ENCODE peak calls at places on chromosomes 12 and 14, in four cellular contexts. O is effector memory CD4-positive, alpha-beta T cell; X is HCT116; C is foreskin fibroblast. T is an unnamed sample.
A peak's percentile ranks its signal among the peaks of the same experiment; 100 is the strongest.

GRCh38 chr12:22709292-22709691 is 84.3 kb downstream of the ETNK1 start:
- DNase-seq in O (no peak), X (peak; percentile 26), C (no peak), T (peak; percentile 35)

GRCh38 chr12:57238854-57239554 is 9.5 kb downstream of the SHMT2 start:
- DNase-seq in O (peak; percentile 80), X (peak; percentile 58), C (peak; percentile 81), T (peak; percentile 59)

GRCh38 chr12:48037267-48037915 is 33.1 kb upstream of the COL2A1 start:
- DNase-seq in O (no peak), X (no peak), C (peak; percentile 6), T (no peak)

GRCh38 chr12:93793983-93794382 is 116.8 kb downstream of the CRADD start:
- DNase-seq in O (no peak), X (no peak), C (peak; percentile 89), T (no peak)

GRCh38 chr14:75450381-75451276 is 22.8 kb downstream of the JDP2 start:
- DNase-seq in O (no peak), X (no peak), C (no peak), T (peak; percentile 78)

GRCh38 chr12:89225401-89225800 is 126.9 kb downstream of the DUSP6 start:
- DNase-seq in O (peak; percentile 32), X (peak; percentile 81), C (peak; percentile 57), T (peak; percentile 96)

GRCh38 chr14:88198441-88198840 is 124.6 kb downstream of the KCNK10 start:
- DNase-seq in O (no peak), X (no peak), C (no peak), T (no peak)

GRCh38 chr12:103519632-103520031 is 23.9 kb upstream of the C12orf42 start:
- DNase-seq in O (no peak), X (no peak), C (no peak), T (no peak)

GRCh38 chr14:32703246-32703645 is 235.4 kb upstream of the NPAS3 start:
- DNase-seq in O (no peak), X (no peak), C (no peak), T (no peak)

GRCh38 chr12:52022841-52023181 is 16.1 kb downstream of the TAMALIN start:
- DNase-seq in O (no peak), X (no peak), C (no peak), T (no peak)

GRCh38 chr12:12686925-12687324 is 9.1 kb downstream of the GPR19 start:
- DNase-seq in O (no peak), X (no peak), C (no peak), T (no peak)

GRCh38 chr12:88993655-88994054 is 358.6 kb downstream of the DUSP6 start:
- DNase-seq in O (no peak), X (peak; percentile 63), C (peak; percentile 40), T (peak; percentile 76)

GRCh38 chr12:106170285-106170684 is 31.5 kb upstream of the NUAK1 start:
- DNase-seq in O (no peak), X (no peak), C (peak; percentile 69), T (peak; percentile 57)

GRCh38 chr12:95368931-95369330 is 105.0 kb upstream of the METAP2 start:
- DNase-seq in O (no peak), X (no peak), C (no peak), T (no peak)

GRCh38 chr14:51523243-51523642 is 128.5 kb upstream of the FRMD6 start:
- DNase-seq in O (no peak), X (no peak), C (no peak), T (no peak)

GRCh38 chr14:23009939-23010718 is at the start of gene C14orf93:
- DNase-seq in O (peak; percentile 71), X (no peak), C (peak; percentile 65), T (peak; percentile 36)

DNA sequence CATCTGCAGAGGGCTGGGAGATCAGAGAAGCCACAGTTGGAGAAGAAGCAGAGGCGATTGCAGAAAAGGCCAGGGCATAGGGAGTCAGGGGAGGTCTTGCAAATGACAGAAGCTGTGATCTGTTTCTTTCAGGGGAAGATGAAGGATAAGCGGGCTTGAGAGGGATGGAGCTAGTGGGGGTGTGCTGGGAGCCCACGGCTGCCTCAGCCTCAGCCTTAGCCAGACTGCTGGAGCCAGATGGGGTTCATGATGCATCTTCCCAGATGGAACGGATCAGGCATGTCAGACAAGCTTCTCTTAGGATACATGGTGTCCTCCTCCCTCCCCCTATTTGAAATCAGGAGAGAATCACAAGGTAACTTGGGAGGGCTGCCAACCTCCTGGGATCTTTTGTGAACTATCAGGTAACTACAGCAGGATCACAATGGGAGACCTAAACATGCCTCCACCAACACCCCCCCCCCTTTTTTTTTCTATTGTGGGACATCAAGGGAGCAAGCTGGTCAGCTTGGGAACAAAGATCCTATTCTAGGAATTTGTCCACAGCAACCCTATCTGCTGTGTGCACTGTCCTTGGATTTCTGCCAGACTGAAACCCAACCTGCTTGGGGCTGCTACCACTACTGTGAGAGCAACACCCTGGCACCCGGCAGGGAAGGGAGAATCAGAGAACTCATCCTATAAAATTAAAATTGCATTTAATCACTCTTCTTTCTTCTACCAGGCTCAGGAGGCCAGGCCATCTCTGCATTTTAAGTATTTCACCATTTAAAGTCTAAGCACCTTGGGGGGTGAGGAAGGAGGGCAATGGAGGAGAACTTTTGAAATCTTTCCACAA is 10.7 kb upstream of the ATP2A2 start:
- DNase-seq in O (no peak), X (no peak), C (peak; percentile 54), T (peak; percentile 50)
- H3K4me3 ChIP-seq in O (no peak overlapping the region), X (peak overlapping the region; percentile 50), C (no peak overlapping the region), T (no peak overlapping the region)

GRCh38 chr12:54415223-54415929 is 3.7 kb downstream of the ITGA5 start:
- DNase-seq in O (no peak), X (no peak), C (no peak), T (no peak)
- H3K4me3 ChIP-seq in O (no peak overlapping the region), X (no peak overlapping the region), C (no peak overlapping the region), T (no peak overlapping the region)

DNA sequence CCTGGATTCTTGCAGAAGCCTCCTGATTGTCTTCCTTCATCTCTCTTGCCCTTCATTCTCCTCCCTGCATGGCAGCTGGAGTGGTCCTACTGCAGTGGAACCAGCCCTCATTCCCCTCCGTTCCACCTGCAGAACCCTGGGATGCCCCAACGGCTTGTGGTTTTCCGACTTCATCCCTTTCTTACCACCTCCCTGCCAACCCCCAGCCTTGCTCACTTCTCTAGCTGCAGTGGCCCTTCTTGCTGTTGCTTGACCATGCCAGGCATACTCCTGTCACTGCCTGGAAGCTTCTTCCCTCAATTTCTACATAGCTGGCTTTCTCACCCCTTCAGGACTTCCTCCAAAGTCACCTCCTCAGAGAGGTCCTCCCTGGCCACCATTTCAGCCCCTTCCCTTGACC is 123.3 kb downstream of the BEGAIN start:
- DNase-seq in O (no peak), X (no peak), C (no peak), T (no peak)
- H3K4me3 ChIP-seq in O (no peak overlapping the region), X (no peak overlapping the region), C (no peak overlapping the region), T (no peak overlapping the region)

GRCh38 chr12:117360222-117360550 is 1.2 kb downstream of the NOS1 start:
- DNase-seq in O (no peak), X (no peak), C (no peak), T (no peak)

GRCh38 chr12:117359029-117359845 is 2.2 kb downstream of the NOS1 start:
- DNase-seq in O (no peak), X (no peak), C (no peak), T (no peak)

GRCh38 chr12:117361905-117362304 is 479 bp upstream of the NOS1 start:
- DNase-seq in O (no peak), X (no peak), C (no peak), T (no peak)

GRCh38 chr12:117361312-117361670 is at the start of gene NOS1:
- DNase-seq in O (no peak), X (no peak), C (no peak), T (no peak)

DNA sequence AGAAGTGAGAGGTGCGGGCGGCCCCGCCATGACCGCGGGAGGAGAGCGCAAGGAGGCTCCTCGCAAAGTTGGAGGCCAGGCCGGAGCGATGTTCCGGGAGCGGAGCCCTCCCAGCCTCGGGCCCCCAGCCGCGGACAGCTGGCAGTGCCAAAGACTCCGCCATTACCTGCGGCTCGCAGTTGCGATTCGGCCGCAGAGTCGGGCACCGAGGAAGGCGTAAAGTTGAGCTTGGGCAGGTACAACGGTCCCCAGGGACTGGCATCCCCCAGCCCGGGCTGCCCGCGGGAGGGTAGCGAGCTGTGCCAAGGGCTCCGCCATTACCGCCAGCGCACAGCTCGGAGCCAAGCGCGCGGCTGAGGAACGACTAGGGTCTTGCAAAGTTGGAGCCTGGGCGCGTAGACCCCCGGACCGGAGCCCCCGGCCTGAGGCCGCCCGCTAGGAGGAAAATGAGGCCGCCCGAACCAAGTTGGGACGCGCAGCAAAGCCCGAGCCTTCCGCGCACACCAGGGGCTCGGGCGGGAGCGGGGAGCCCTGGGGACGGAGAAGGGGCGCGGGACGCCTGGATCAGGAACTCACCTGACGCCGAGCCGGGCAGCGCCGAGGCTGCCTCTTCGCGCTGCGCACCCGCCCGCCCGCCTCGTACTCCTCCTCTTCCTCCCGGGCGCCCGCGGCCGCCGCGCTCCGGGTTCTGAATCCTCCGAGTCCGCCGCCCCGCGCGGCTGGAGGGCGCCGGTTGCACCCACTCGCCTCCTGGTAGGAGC is 695 bp downstream of the NOS1 start:
- DNase-seq in O (no peak), X (no peak), C (no peak), T (no peak)
- H3K4me3 ChIP-seq in O (no peak overlapping the region), X (no peak overlapping the region), C (no peak overlapping the region), T (peak overlapping the region; percentile 6)

DNA sequence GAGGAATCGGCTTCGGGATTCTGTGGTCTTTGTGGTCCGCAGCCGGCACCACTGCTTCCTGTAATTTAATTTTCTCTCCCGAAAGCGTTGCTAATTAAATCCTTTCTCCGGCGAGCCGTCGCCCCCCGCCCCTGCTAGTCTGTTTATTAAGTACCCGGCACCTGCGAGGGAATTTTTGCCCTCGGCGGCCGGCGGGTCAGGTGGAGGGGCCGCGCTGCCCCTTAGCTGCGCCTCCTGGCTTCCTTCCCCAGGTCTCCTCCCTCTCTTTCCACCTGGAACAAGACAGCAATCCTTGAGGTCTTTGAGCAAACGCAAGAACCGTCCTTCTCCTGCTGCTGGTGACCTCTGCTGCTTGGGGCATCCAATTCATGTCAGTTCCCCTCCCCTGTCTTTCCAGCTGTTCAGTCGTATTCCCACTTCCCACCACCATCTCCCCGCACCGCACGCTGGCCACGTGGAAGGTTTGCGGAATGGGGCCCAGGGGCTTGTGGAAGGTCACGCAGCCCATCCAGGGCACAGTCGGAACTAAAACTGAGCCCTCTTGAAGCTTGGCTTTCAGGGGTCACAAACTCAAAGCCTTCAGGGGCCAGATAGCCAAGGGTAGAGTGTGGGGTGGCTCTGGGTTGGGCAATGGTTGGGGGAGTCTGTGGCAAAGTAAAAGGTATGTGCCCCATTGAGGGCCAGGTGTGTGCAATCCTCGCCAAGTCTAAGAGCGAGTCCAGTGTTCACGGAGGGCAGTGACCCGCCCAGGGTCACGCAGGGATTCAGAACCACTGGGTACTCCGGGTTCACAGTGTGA is 16.1 kb downstream of the ZDHHC22 start:
- DNase-seq in O (no peak), X (no peak), C (no peak), T (no peak)
- H3K4me3 ChIP-seq in O (peak overlapping the region; percentile 68), X (no peak overlapping the region), C (peak overlapping the region; percentile 47), T (peak overlapping the region; percentile 34)

GRCh38 chr12:116318738-116319050 is 41.2 kb upstream of the MED13L start:
- DNase-seq in O (no peak), X (no peak), C (no peak), T (peak; percentile 21)
- H3K4me3 ChIP-seq in O (no peak overlapping the region), X (no peak overlapping the region), C (no peak overlapping the region), T (no peak overlapping the region)

GRCh38 chr12:105162174-105162573 is 54.6 kb downstream of the WASHC4 start:
- DNase-seq in O (no peak), X (no peak), C (no peak), T (no peak)

GRCh38 chr12:105156260-105156659 is 48.7 kb downstream of the WASHC4 start:
- DNase-seq in O (no peak), X (no peak), C (no peak), T (no peak)

DNA sequence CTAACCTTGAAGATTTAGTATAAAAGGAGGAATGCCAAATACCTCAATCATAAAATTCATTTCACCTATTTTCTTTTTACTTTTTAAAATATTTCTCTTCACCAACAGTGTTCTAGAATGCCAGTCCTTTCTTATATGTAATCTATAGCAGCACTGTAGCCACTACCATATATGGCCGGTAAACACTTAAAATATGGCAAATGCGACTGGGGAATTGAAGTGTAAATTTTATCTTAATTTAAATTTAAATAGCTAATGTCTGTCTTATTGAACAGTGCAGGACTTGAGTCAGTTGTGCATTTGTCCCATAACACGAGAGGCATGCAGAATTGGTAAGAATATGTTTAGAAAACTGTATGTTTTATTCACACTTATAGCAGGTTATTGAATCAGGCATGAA is 50.1 kb downstream of the WASHC4 start:
- DNase-seq in O (no peak), X (no peak), C (no peak), T (no peak)
- H3K4me3 ChIP-seq in O (no peak overlapping the region), X (no peak overlapping the region), C (no peak overlapping the region), T (no peak overlapping the region)